ENCODE peak calls at places on chromosomes 7 and 10, in five cellular contexts. One of them, this sample, is unnamed.

GRCh38 chr10:97889461-97890265 is 40.0 kb downstream of the GOLGA7B start:
- DNase-seq in heart right ventricle: no peak
- DNase-seq in SHP77 treated with DMSO at 0.1 percent for 48 hours: peak
- DNase-seq in NCI-H460: peak
- DNase-seq in stimulated activated naive CD8-positive, alpha-beta T cell treated with anti-CD3 and anti-CD28 coated beads, Interleukin-15, amount 100 ng/mL, for 72 hours: no peak
- DNase-seq in this sample: peak

GRCh38 chr7:129074361-129074871 is 19.5 kb upstream of the TNPO3 start:
- DNase-seq in heart right ventricle: no peak
- DNase-seq in SHP77 treated with DMSO at 0.1 percent for 48 hours: no peak
- DNase-seq in NCI-H460: no peak
- DNase-seq in stimulated activated naive CD8-positive, alpha-beta T cell treated with anti-CD3 and anti-CD28 coated beads, Interleukin-15, amount 100 ng/mL, for 72 hours: no peak
- DNase-seq in this sample: no peak

GRCh38 chr7:117014099-117014656 is 60.9 kb downstream of the ST7 start:
- DNase-seq in heart right ventricle: no peak
- DNase-seq in SHP77 treated with DMSO at 0.1 percent for 48 hours: no peak
- DNase-seq in NCI-H460: no peak
- DNase-seq in stimulated activated naive CD8-positive, alpha-beta T cell treated with anti-CD3 and anti-CD28 coated beads, Interleukin-15, amount 100 ng/mL, for 72 hours: no peak
- DNase-seq in this sample: no peak

GRCh38 chr7:122532406-122533269 is 166.3 kb downstream of the RNF133 start:
- DNase-seq in heart right ventricle: no peak
- DNase-seq in SHP77 treated with DMSO at 0.1 percent for 48 hours: no peak
- DNase-seq in NCI-H460: no peak
- DNase-seq in stimulated activated naive CD8-positive, alpha-beta T cell treated with anti-CD3 and anti-CD28 coated beads, Interleukin-15, amount 100 ng/mL, for 72 hours: no peak
- DNase-seq in this sample: peak

GRCh38 chr7:112669306-112669705 is 120.9 kb downstream of the TMEM168 start:
- DNase-seq in heart right ventricle: no peak
- DNase-seq in SHP77 treated with DMSO at 0.1 percent for 48 hours: no peak
- DNase-seq in NCI-H460: no peak
- DNase-seq in stimulated activated naive CD8-positive, alpha-beta T cell treated with anti-CD3 and anti-CD28 coated beads, Interleukin-15, amount 100 ng/mL, for 72 hours: no peak
- DNase-seq in this sample: no peak

GRCh38 chr10:60944910-60945297 is 919 bp upstream of the RHOBTB1 start:
- DNase-seq in heart right ventricle: no peak
- DNase-seq in SHP77 treated with DMSO at 0.1 percent for 48 hours: no peak
- DNase-seq in NCI-H460: no peak
- DNase-seq in stimulated activated naive CD8-positive, alpha-beta T cell treated with anti-CD3 and anti-CD28 coated beads, Interleukin-15, amount 100 ng/mL, for 72 hours: no peak
- DNase-seq in this sample: no peak

GRCh38 chr7:32088336-32088975 is 18.2 kb upstream of the PDE1C start:
- DNase-seq in heart right ventricle: peak
- DNase-seq in SHP77 treated with DMSO at 0.1 percent for 48 hours: peak
- DNase-seq in NCI-H460: no peak
- DNase-seq in stimulated activated naive CD8-positive, alpha-beta T cell treated with anti-CD3 and anti-CD28 coated beads, Interleukin-15, amount 100 ng/mL, for 72 hours: no peak
- DNase-seq in this sample: no peak

GRCh38 chr7:106126170-106126938 is 14.2 kb upstream of the SYPL1 start:
- DNase-seq in heart right ventricle: no peak
- DNase-seq in SHP77 treated with DMSO at 0.1 percent for 48 hours: no peak
- DNase-seq in NCI-H460: peak
- DNase-seq in stimulated activated naive CD8-positive, alpha-beta T cell treated with anti-CD3 and anti-CD28 coated beads, Interleukin-15, amount 100 ng/mL, for 72 hours: peak
- DNase-seq in this sample: no peak

GRCh38 chr10:132307823-132308587 is at the start of gene STK32C:
- DNase-seq in heart right ventricle: peak
- DNase-seq in SHP77 treated with DMSO at 0.1 percent for 48 hours: peak
- DNase-seq in NCI-H460: peak
- DNase-seq in stimulated activated naive CD8-positive, alpha-beta T cell treated with anti-CD3 and anti-CD28 coated beads, Interleukin-15, amount 100 ng/mL, for 72 hours: peak
- DNase-seq in this sample: peak